ENCODE peak calls at places on chromosomes 3 and 15, in seven cellular contexts. U is HCT116, W is endothelial cell of umbilical vein, L is SK-N-SH, G is HepG2, J is H1, Q is K562. K is an unnamed sample.

GRCh38 chr15:82122754-82123400 is 77.1 kb upstream of the MEX3B start:
- DNase-seq in U (peak), W (peak), L (no peak), G (no peak), J (peak), Q (no peak), K (no peak)

GRCh38 chr3:43156812-43157455 is 51.1 kb upstream of the POMGNT2 start:
- DNase-seq in U (no peak), W (no peak), L (no peak), G (no peak), J (no peak), Q (no peak), K (no peak)

GRCh38 chr15:61119556-61119955 is 109.5 kb downstream of the RORA start:
- DNase-seq in U (no peak), W (no peak), L (no peak), G (no peak), J (no peak), Q (no peak), K (no peak)

GRCh38 chr3:17181413-17181907 is 296.7 kb downstream of the PLCL2 start:
- DNase-seq in U (no peak), W (no peak), L (no peak), G (no peak), J (no peak), Q (no peak), K (no peak)

GRCh38 chr3:163508212-163508611 is 1570.1 kb downstream of the SI start:
- DNase-seq in U (no peak), W (no peak), L (no peak), G (no peak), J (no peak), Q (no peak), K (no peak)

GRCh38 chr15:100705065-100705464 is 102.7 kb downstream of the ASB7 start:
- DNase-seq in U (no peak), W (no peak), L (no peak), G (no peak), J (no peak), Q (no peak), K (no peak)

GRCh38 chr3:194046995-194047681 is 88.8 kb upstream of the HES1 start:
- DNase-seq in U (no peak), W (peak), L (peak), G (no peak), J (no peak), Q (no peak), K (no peak)

GRCh38 chr3:196688349-196688748 is 23.7 kb downstream of the CEP19 start:
- DNase-seq in U (no peak), W (peak), L (no peak), G (no peak), J (no peak), Q (no peak), K (peak)

GRCh38 chr3:66378256-66378655 is 122.6 kb downstream of the LRIG1 start:
- DNase-seq in U (peak), W (peak), L (peak), G (no peak), J (no peak), Q (peak), K (no peak)

GRCh38 chr3:155634121-155634719 is 110.7 kb downstream of the PLCH1 start:
- DNase-seq in U (no peak), W (no peak), L (no peak), G (no peak), J (no peak), Q (no peak), K (no peak)

GRCh38 chr15:90942354-90943120 is 7.5 kb downstream of the UNC45A start:
- DNase-seq in U (no peak), W (no peak), L (no peak), G (no peak), J (no peak), Q (no peak), K (no peak)

GRCh38 chr3:173614528-173614927 is 217.0 kb downstream of the NLGN1 start:
- DNase-seq in U (no peak), W (no peak), L (no peak), G (no peak), J (no peak), Q (no peak), K (no peak)

GRCh38 chr3:107752202-107752990 is 229.6 kb downstream of the BBX start:
- DNase-seq in U (peak), W (peak), L (no peak), G (peak), J (no peak), Q (no peak), K (no peak)

GRCh38 chr3:104717828-104718196 is 648.9 kb upstream of the ALCAM start:
- DNase-seq in U (no peak), W (no peak), L (no peak), G (no peak), J (no peak), Q (no peak), K (no peak)

GRCh38 chr3:122555275-122556071 is 8.6 kb downstream of the PARP9 start:
- DNase-seq in U (no peak), W (no peak), L (no peak), G (no peak), J (no peak), Q (no peak), K (peak)

GRCh38 chr3:158465074-158465473 is 105.9 kb upstream of the MLF1 start:
- DNase-seq in U (no peak), W (no peak), L (no peak), G (no peak), J (no peak), Q (no peak), K (no peak)

GRCh38 chr3:124814620-124815421 is 72.3 kb downstream of the ITGB5 start:
- DNase-seq in U (no peak), W (no peak), L (no peak), G (peak), J (no peak), Q (no peak), K (no peak)

GRCh38 chr3:112477891-112478290 is 21.4 kb downstream of the BTLA start:
- DNase-seq in U (no peak), W (no peak), L (no peak), G (no peak), J (no peak), Q (no peak), K (no peak)

GRCh38 chr3:128282392-128283196 is 129.3 kb downstream of the EEFSEC start:
- DNase-seq in U (no peak), W (no peak), L (peak), G (no peak), J (peak), Q (no peak), K (no peak)
- H3K9ac ChIP-seq in U (no peak), W (no peak), L (no peak), G (no peak), J (no peak), Q (peak), K (no peak)

DNA sequence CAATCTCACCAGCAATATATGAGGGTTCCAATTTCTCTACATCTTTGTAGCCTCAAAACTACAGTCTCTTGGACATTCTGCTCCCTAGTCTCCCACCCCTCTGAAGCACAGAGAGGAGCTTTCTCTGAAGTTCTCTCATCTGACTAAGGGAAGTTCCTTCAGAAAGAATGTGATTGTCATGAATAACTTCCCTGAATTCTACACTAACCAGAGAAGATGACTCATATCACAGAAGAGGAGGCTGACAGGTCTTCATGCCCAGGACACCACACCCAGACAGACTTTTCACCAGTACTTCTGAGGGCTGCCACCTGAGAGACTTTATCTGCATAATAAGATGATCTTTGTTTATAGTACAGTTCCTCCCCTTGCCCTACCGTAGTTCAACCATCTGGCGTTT is 52.8 kb downstream of the CDIN1 start:
- DNase-seq in U (peak), W (no peak), L (no peak), G (no peak), J (no peak), Q (no peak), K (no peak)
- H3K27ac ChIP-seq in U (peak), W (no peak), L (peak), G (no peak), J (no peak), Q (no peak), K (no peak)

GRCh38 chr15:39587291-39587909 is 6.5 kb downstream of the THBS1 start:
- DNase-seq in U (no peak), W (peak), L (no peak), G (no peak), J (no peak), Q (no peak), K (no peak)
- TF ChIP-seq POLR2AphosphoS5 in U (no peak), W (peak), L (peak), G (no peak), J (peak), Q (no peak), K (no peak)

GRCh38 chr15:48975713-48976419 is 12.1 kb upstream of the SHC4 start:
- DNase-seq in U (peak), W (peak), L (peak), G (peak), J (peak), Q (peak), K (peak)
- H3K9ac ChIP-seq in U (peak), W (peak), L (peak), G (peak), J (no peak), Q (peak), K (peak)

GRCh38 chr15:31570591-31570990 is 244.0 kb downstream of the KLF13 start:
- DNase-seq in U (no peak), W (no peak), L (no peak), G (no peak), J (no peak), Q (no peak), K (no peak)

GRCh38 chr15:31571676-31572075 is 245.0 kb downstream of the KLF13 start:
- DNase-seq in U (no peak), W (no peak), L (no peak), G (no peak), J (no peak), Q (no peak), K (no peak)

GRCh38 chr15:31577103-31577502 is 250.5 kb downstream of the KLF13 start:
- DNase-seq in U (no peak), W (no peak), L (no peak), G (no peak), J (no peak), Q (no peak), K (no peak)

GRCh38 chr15:31573759-31574158 is 247.1 kb downstream of the KLF13 start:
- DNase-seq in U (no peak), W (no peak), L (no peak), G (no peak), J (no peak), Q (no peak), K (no peak)

GRCh38 chr15:31574761-31575160 is 248.1 kb downstream of the KLF13 start:
- DNase-seq in U (no peak), W (no peak), L (no peak), G (no peak), J (no peak), Q (no peak), K (no peak)
- H3K27ac ChIP-seq in U (no peak), W (no peak), L (no peak), G (no peak), J (no peak), Q (no peak), K (no peak)

DNA sequence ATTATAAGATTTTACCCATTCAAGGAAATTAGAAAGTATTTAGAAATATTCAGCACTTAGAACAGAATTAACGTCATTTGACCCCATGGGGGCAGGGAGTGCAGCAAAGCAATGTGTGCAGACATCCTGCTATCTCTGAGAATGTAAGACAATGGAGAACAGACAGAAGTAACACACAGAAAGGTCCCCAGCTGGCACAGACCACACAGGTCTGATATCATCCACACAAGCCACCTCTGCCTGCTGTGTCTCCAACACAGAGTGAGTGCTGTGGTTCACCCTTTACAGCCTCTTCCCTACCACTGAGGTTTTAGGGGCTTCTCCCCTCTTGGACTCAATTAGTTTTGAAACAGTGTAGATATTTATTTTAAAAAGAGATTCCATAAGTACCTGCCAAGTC is 16.1 kb downstream of the TXNRD3 start:
- DNase-seq in U (no peak), W (no peak), L (no peak), G (no peak), J (no peak), Q (no peak), K (no peak)
- TF ChIP-seq POLR2AphosphoS5 in U (no peak), W (no peak), L (no peak), G (no peak), J (no peak), Q (no peak), K (no peak)